ENCODE peak calls at places on chromosomes 4 and X, in five cellular contexts. V is coronary artery, D is A549, G is hepatocyte, H is retinal pigment epithelial cell. W is an unnamed sample.

GRCh38 chr4:144894525-144894924 is 203.5 kb downstream of the ANAPC10 start:
- DNase-seq in V (no peak), D (no peak), G (no peak), H (peak; percentile 26), W (no peak)

GRCh38 chrX:1717326-1717725 is 102.5 kb downstream of the ASMT start:
- DNase-seq in V (no peak), D (no peak), G (no peak), H (no peak), W (peak; percentile 9)

GRCh38 chr4:8779371-8779988 is 92.2 kb downstream of the HMX1 start:
- DNase-seq in V (no peak), D (no peak), G (peak; percentile 37), H (no peak), W (no peak)

GRCh38 chr4:72186714-72187113 is 154.9 kb downstream of the NPFFR2 start:
- DNase-seq in V (no peak), D (no peak), G (no peak), H (no peak), W (no peak)

GRCh38 chr4:150305995-150306394 is 227.8 kb downstream of the DCLK2 start:
- DNase-seq in V (no peak), D (no peak), G (no peak), H (no peak), W (no peak)

GRCh38 chr4:112302320-112303274 is 5.4 kb downstream of the ALPK1 start:
- DNase-seq in V (no peak), D (no peak), G (no peak), H (no peak), W (peak; percentile 58)

GRCh38 chr4:17336524-17336941 is 175.4 kb downstream of the QDPR start:
- DNase-seq in V (no peak), D (no peak), G (no peak), H (no peak), W (no peak)

GRCh38 chr4:122847931-122848330 is 21.3 kb downstream of the FGF2 start:
- DNase-seq in V (no peak), D (no peak), G (no peak), H (no peak), W (no peak)

GRCh38 chr4:77172336-77172735 is 15.3 kb downstream of the CCNG2 start:
- DNase-seq in V (no peak), D (no peak), G (no peak), H (peak; percentile 22), W (no peak)

GRCh38 chr4:149161247-149161646 is 654.4 kb downstream of the IQCM start:
- DNase-seq in V (no peak), D (no peak), G (no peak), H (peak; percentile 78), W (no peak)

GRCh38 chrX:106999002-106999975 is 723 bp downstream of the MORC4 start:
- DNase-seq in V (no peak), D (peak; percentile 25), G (peak; percentile 72), H (peak; percentile 12), W (peak; percentile 70)

GRCh38 chr4:55808187-55808586 is 11.4 kb upstream of the EXOC1L start:
- DNase-seq in V (no peak), D (no peak), G (no peak), H (no peak), W (no peak)

GRCh38 chr4:17854076-17854475 is 43.3 kb downstream of the NCAPG start:
- DNase-seq in V (no peak), D (no peak), G (no peak), H (peak; percentile 52), W (no peak)

GRCh38 chr4:184309241-184310170 is 91.8 kb upstream of the ENPP6 start:
- DNase-seq in V (no peak), D (no peak), G (no peak), H (no peak), W (no peak)

GRCh38 chrX:84197550-84197949 is 9.6 kb upstream of the RPS6KA6 start:
- DNase-seq in V (no peak), D (no peak), G (no peak), H (no peak), W (no peak)

GRCh38 chr4:150518559-150518958 is 63.4 kb upstream of the MAB21L2 start:
- DNase-seq in V (no peak), D (peak; percentile 10), G (no peak), H (peak; percentile 15), W (no peak)

GRCh38 chr4:41853973-41854372 is 81.3 kb upstream of the TMEM33 start:
- DNase-seq in V (no peak), D (no peak), G (no peak), H (no peak), W (no peak)

GRCh38 chr4:169251291-169252235 is 19.2 kb downstream of the SH3RF1 start:
- DNase-seq in V (no peak), D (peak; percentile 31), G (peak; percentile 64), H (no peak), W (peak; percentile 55)

GRCh38 chr4:173698557-173699262 is 168.7 kb upstream of the HAND2 start:
- DNase-seq in V (no peak), D (no peak), G (no peak), H (no peak), W (no peak)

GRCh38 chrX:134544614-134545255 is 84.8 kb downstream of the HPRT1 start:
- DNase-seq in V (no peak), D (no peak), G (peak; percentile 32), H (no peak), W (peak; percentile 76)

GRCh38 chrX:17042046-17042445 is 95.6 kb downstream of the REPS2 start:
- DNase-seq in V (no peak), D (no peak), G (no peak), H (no peak), W (no peak)

GRCh38 chr4:72218953-72219352 is 187.2 kb downstream of the NPFFR2 start:
- DNase-seq in V (no peak), D (no peak), G (no peak), H (no peak), W (no peak)

GRCh38 chrX:140503714-140504351 is 1.0 kb downstream of the SOX3 start:
- DNase-seq in V (no peak), D (no peak), G (peak; percentile 53), H (no peak), W (peak; percentile 76)

GRCh38 chr4:176548571-176548970 is 228.8 kb downstream of the SPCS3 start:
- DNase-seq in V (no peak), D (no peak), G (no peak), H (no peak), W (no peak)

DNA sequence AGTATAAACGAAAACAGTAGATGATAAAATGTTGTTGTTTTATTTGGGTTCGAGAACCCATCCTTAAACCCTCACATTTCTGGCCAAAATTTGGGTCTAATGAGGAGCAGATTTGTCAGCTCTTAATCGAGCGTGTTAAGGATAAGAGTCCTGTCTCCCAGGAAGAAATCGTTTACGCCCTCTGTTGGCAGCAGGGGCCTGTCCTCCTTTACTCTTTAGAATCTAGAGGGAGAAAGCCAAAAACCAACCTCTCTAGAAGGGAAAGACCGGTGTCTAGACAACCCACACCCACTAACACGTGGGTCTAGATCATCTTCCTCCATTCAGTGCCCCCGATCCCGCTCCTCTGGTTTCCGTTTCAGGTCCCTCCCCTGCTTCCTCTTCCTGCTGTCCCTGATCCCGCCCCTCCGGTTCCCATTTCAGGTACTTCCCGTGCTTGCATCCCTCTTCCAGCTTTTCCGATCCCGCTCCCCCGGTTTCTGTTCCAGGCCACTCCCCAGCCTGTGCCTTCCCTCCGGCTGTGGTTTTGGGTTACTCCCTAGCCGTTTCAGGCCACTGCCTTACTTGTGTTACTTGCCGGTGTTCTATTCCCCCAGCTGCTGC is 339.1 kb downstream of the PAPSS1 start:
- DNase-seq in V (no peak), D (no peak), G (no peak), H (no peak), W (no peak)
- H3K4me3 ChIP-seq in V (no peak overlapping the region), D (no peak overlapping the region), G (no peak overlapping the region), H (no peak overlapping the region), W (no peak overlapping the region)

DNA sequence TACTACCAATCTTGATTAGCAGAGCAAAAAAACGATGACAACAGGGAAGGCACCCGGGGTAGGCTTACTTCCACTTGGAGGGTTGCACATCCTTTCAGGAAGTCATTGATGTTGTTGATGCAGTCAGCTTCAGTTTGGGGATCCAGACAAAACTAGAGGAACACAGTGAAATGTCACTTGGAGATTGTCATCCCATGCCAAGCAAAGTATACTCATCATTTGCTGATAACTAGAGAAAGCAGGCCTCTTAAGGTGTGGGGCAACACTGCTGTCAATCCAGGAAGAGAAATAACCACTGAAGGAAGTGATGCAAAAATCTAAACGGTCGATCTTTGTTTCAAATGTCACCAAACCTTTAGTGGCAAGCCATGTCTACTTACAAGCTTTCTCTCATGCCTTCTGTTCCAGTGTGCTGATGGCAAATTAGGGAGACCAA is 1.4 kb downstream of the ARHGEF6 start:
- DNase-seq in V (no peak), D (no peak), G (no peak), H (no peak), W (no peak)
- H3K4me3 ChIP-seq in V (peak overlapping the region; percentile 34), D (no peak overlapping the region), G (no peak overlapping the region), H (no peak overlapping the region), W (no peak overlapping the region)

DNA sequence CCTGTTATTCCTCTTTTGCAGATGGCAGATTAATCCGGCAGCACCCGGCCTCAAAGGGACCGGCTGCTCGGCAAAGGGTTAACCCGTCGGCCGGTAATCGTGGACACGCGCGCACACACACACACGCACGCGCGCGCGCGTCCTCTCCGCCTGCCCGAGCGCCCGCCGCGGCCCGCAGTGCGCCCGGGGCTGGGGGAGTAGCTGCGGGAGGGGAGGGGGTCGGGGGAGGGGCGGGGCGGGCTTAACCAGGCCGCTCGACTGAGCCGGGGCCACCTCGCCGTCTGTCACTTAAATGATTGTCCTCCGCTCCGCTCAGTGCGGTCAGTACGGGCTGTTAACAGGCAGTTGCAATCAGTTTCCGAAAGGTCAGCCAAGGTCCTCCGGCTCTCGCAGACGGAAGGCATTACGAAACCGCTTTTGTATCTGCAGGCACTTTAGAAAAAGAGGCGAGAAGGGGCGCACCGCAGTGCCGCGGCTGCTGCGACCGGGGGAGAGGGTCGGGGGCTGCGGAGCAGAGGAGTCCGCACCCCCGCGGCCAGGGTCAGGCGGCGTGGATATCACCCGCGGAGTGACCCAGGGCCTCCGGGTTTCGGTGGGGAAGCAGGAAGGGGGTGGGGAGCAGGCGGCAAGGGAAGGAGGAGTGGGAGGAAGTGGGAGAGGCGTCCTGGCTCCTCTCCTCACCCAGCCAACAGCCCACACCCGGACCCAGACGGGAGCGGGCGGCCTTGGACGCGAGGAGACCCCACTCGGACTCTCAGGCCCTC is 57.3 kb upstream of the BCOR start:
- DNase-seq in V (no peak), D (peak; percentile 44), G (peak; percentile 80), H (no peak), W (peak; percentile 89)
- H3K4me3 ChIP-seq in V (peak overlapping the region; percentile 69), D (peak overlapping the region; percentile 64), G (peak overlapping the region; percentile 36), H (peak overlapping the region; percentile 45), W (peak overlapping the region; percentile 76)

GRCh38 chr4:98557497-98557896 is 100.9 kb downstream of the TSPAN5 start:
- DNase-seq in V (no peak), D (no peak), G (no peak), H (no peak), W (no peak)

GRCh38 chr4:98556451-98556850 is 102.0 kb downstream of the TSPAN5 start:
- DNase-seq in V (no peak), D (no peak), G (no peak), H (no peak), W (no peak)

GRCh38 chr4:98555798-98556445 is 102.5 kb downstream of the TSPAN5 start:
- DNase-seq in V (no peak), D (no peak), G (no peak), H (no peak), W (no peak)

GRCh38 chr4:98558770-98559169 is 99.6 kb downstream of the TSPAN5 start:
- DNase-seq in V (no peak), D (no peak), G (no peak), H (no peak), W (no peak)

DNA sequence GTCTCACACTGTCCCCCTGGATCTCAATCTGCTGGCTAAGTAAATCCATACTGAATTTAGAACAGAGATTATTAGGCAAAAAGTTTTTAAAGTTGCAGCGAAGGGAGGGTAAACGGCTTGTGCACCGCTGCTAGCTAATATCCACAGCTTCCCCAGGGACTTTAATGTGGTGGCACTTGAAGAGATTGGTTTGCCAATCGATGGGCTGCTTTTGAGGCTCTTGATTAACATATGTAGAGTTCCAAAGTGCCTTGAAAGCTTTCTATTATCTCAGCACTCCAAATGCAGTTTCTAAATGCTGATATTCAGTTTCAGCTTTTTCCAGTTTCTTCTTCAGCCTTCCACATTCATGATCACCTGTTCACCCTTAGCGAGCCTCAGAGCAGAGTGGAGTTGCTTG is 100.0 kb downstream of the TSPAN5 start:
- DNase-seq in V (no peak), D (no peak), G (no peak), H (no peak), W (peak; percentile 65)
- H3K4me3 ChIP-seq in V (no peak overlapping the region), D (no peak overlapping the region), G (no peak overlapping the region), H (no peak overlapping the region), W (no peak overlapping the region)

W was measured in endodermal cell.